ENCODE peak calls at places on chromosomes 11 and 22, in nine cellular contexts. T, D, A, V, R, E, J, I and H are unnamed samples. For H3K4me1, the result is how much of the 10 kb centered on the place peaks cover.

GRCh38 chr11:66886671-66887221 is 29.9 kb downstream of the LRFN4 start:
- DNase-seq in I (peak), R (no peak), D (no peak), E (no peak), J (no peak), T (no peak), V (no peak), A (peak), H (no peak)

GRCh38 chr11:131217313-131218297 is 152.8 kb upstream of the NTM start:
- DNase-seq in T (no peak), A (no peak), R (no peak), J (no peak), E (no peak), V (no peak), I (no peak), D (no peak), H (no peak)

GRCh38 chr11:107250017-107250416 is 207.6 kb downstream of the CWF19L2 start:
- DNase-seq in R (no peak), V (no peak), J (no peak), A (no peak), I (no peak), D (no peak), T (no peak), E (no peak), H (no peak)

GRCh38 chr11:68010058-68011041 is at the start of gene ALDH3B1:
- DNase-seq in E (peak), V (peak), T (no peak), A (peak), D (peak), J (peak), I (peak), R (peak), H (peak)

GRCh38 chr11:42770444-42771065 is 541.2 kb upstream of the API5 start:
- DNase-seq in R (no peak), A (no peak), D (no peak), I (no peak), V (peak), J (peak), T (no peak), E (peak), H (peak)

GRCh38 chr22:39932918-39933649 is 27.1 kb upstream of the TMA7B start:
- DNase-seq in J (peak), E (peak), R (no peak), A (no peak), T (no peak), I (peak), D (no peak), V (peak), H (peak)

GRCh38 chr11:113896156-113896879 is 8.3 kb upstream of the HTR3B start:
- DNase-seq in D (peak), A (no peak), T (peak), J (peak), E (peak), I (peak), V (peak), R (no peak), H (peak)

GRCh38 chr11:355581-356458 is 13.5 kb upstream of the B4GALNT4 start:
- DNase-seq in T (peak), R (peak), I (peak), J (peak), V (peak), D (peak), E (peak), A (peak), H (peak)

GRCh38 chr11:31651208-31651607 is 141.6 kb downstream of the ELP4 start:
- DNase-seq in A (no peak), R (no peak), D (no peak), J (no peak), V (no peak), E (no peak), T (no peak), I (no peak), H (no peak)

GRCh38 chr11:102451693-102452460 is 688 bp downstream of the TMEM123 start:
- DNase-seq in A (peak), T (peak), D (peak), I (peak), V (peak), J (peak), E (peak), R (peak), H (peak)

GRCh38 chr11:92269021-92269420 is 44.4 kb downstream of the FAT3 start:
- DNase-seq in A (no peak), E (no peak), J (no peak), R (no peak), I (no peak), D (no peak), T (no peak), V (no peak), H (peak)

GRCh38 chr11:47179655-47179991 is 2.9 kb upstream of the ARFGAP2 start:
- DNase-seq in R (no peak), E (peak), A (no peak), V (no peak), T (no peak), I (peak), J (no peak), D (no peak), H (peak)

GRCh38 chr22:23219787-23220484 is 39.6 kb downstream of the BCR start:
- DNase-seq in J (peak), R (no peak), V (peak), A (no peak), D (peak), I (peak), E (peak), T (peak), H (peak)

GRCh38 chr11:34633990-34634725 is 13.3 kb downstream of the EHF start:
- DNase-seq in A (no peak), V (no peak), I (no peak), D (no peak), R (no peak), E (no peak), T (no peak), J (no peak), H (peak)

GRCh38 chr11:45982656-45983470 is 60.4 kb downstream of the LARGE2 start:
- DNase-seq in D (peak), E (peak), I (no peak), A (peak), J (no peak), T (no peak), V (no peak), R (no peak), H (no peak)

GRCh38 chr11:621838-622237 is 2.9 kb downstream of the CDHR5 start:
- DNase-seq in J (no peak), I (no peak), D (no peak), V (no peak), E (no peak), R (no peak), T (no peak), A (no peak), H (no peak)

GRCh38 chr11:44774131-44774530 is 47.4 kb downstream of the TSPAN18 start:
- DNase-seq in D (peak), V (peak), J (no peak), T (no peak), E (peak), A (peak), I (peak), R (no peak), H (no peak)

GRCh38 chr11:3180869-3181268 is 15.8 kb upstream of the OSBPL5 start:
- DNase-seq in D (no peak), A (no peak), E (no peak), I (no peak), R (no peak), V (no peak), T (no peak), J (no peak), H (no peak)

GRCh38 chr11:124398924-124399323 is at the start of gene OR8B3:
- DNase-seq in T (no peak), I (no peak), A (no peak), D (no peak), J (no peak), R (no peak), V (no peak), E (no peak), H (no peak)

GRCh38 chr11:63443714-63444113 is 47.3 kb downstream of the PLAAT5 start:
- DNase-seq in A (no peak), T (no peak), V (no peak), I (no peak), E (no peak), D (no peak), R (no peak), J (no peak), H (no peak)

GRCh38 chr22:30305519-30305905 is 16.2 kb upstream of the CASTOR1 start:
- DNase-seq in A (peak), V (peak), I (peak), D (peak), R (peak), E (peak), T (peak), J (peak), H (peak)

GRCh38 chr11:28835790-28836189 is 727.6 kb downstream of the METTL15 start:
- DNase-seq in D (no peak), V (no peak), J (no peak), E (no peak), I (no peak), T (no peak), R (no peak), A (no peak), H (no peak)

GRCh38 chr11:11827272-11827671 is 14.5 kb upstream of the USP47 start:
- DNase-seq in J (no peak), T (no peak), R (no peak), D (no peak), V (no peak), E (no peak), I (no peak), A (no peak), H (no peak)

GRCh38 chr22:27032121-27032761 is 374.9 kb downstream of the MIAT start:
- DNase-seq in J (no peak), R (peak), T (no peak), I (no peak), A (no peak), V (no peak), D (peak), E (no peak), H (no peak)

GRCh38 chr22:35352214-35353111 is 28.4 kb upstream of the HMOX1 start:
- DNase-seq in V (peak), R (no peak), J (peak), D (peak), A (peak), T (peak), E (peak), I (peak), H (peak)

GRCh38 chr11:118872403-118872821 is 11.3 kb upstream of the CXCR5 start:
- DNase-seq in R (no peak), V (peak), I (no peak), E (no peak), J (no peak), D (no peak), A (no peak), T (no peak), H (no peak)

GRCh38 chr11:126790550-126790981 is 210.0 kb downstream of the KIRREL3 start:
- DNase-seq in V (no peak), T (no peak), R (no peak), E (no peak), A (no peak), I (no peak), J (no peak), D (no peak), H (no peak)

GRCh38 chr22:20246368-20247009 is 21.6 kb downstream of the RTN4R start:
- DNase-seq in A (no peak), D (no peak), T (no peak), J (no peak), R (no peak), E (no peak), V (no peak), I (no peak), H (no peak)

GRCh38 chr11:30586251-30587144 is at the start of gene MPPED2:
- DNase-seq in D (peak), I (no peak), A (peak), R (peak), J (peak), T (no peak), V (peak), E (peak), H (no peak)

GRCh38 chr11:8808226-8808585 is 102.8 kb upstream of the AKIP1 start:
- DNase-seq in R (no peak), A (no peak), D (no peak), E (no peak), J (peak), I (no peak), T (no peak), V (no peak), H (no peak)

GRCh38 chr11:102426000-102426399 is 26.6 kb downstream of the TMEM123 start:
- DNase-seq in E (no peak), D (no peak), R (no peak), T (no peak), V (no peak), A (no peak), I (no peak), J (no peak), H (no peak)

GRCh38 chr22:27515091-27515523 is 286.4 kb downstream of the MN1 start:
- DNase-seq in R (no peak), D (peak), E (no peak), V (no peak), A (peak), T (no peak), I (no peak), J (no peak), H (no peak)

GRCh38 chr11:118838905-118839553 is 44.7 kb upstream of the CXCR5 start:
- DNase-seq in T (no peak), E (peak), A (no peak), R (no peak), V (no peak), J (no peak), D (no peak), I (no peak), H (no peak)

GRCh38 chr11:34145847-34146381 is 40.5 kb downstream of the NAT10 start:
- DNase-seq in R (no peak), E (no peak), V (no peak), I (no peak), T (no peak), J (no peak), A (no peak), D (no peak), H (no peak)

GRCh38 chr22:46972256-46972655 is 209.8 kb downstream of the TBC1D22A start:
- DNase-seq in D (no peak), A (no peak), I (no peak), R (no peak), E (no peak), V (no peak), T (no peak), J (no peak), H (no peak)

GRCh38 chr22:39097098-39098020 is at the start of gene APOBEC3H:
- DNase-seq in J (no peak), V (peak), D (no peak), E (peak), R (peak), A (no peak), I (no peak), T (no peak), H (peak)

GRCh38 chr11:78586452-78587046 is 11.9 kb upstream of the NARS2 start:
- DNase-seq in R (no peak), J (no peak), V (no peak), T (no peak), D (no peak), E (no peak), A (no peak), I (no peak), H (peak)

GRCh38 chr22:50205781-50206569 is 5.2 kb downstream of the SELENOO start:
- DNase-seq in A (no peak), V (no peak), J (no peak), D (no peak), I (no peak), T (no peak), R (no peak), E (no peak), H (no peak)
- H3K4me1 ChIP-seq in A (half or more), V (under half), J (under half), D (under half), I (under half), T (under half), R (under half), E (under half), H (under half)

GRCh38 chr22:32535531-32536190 is 61.0 kb downstream of the FBXO7 start:
- DNase-seq in A (no peak), E (no peak), R (no peak), I (no peak), T (no peak), V (no peak), D (no peak), J (no peak), H (no peak)

GRCh38 chr22:32531955-32532818 is 57.6 kb downstream of the FBXO7 start:
- DNase-seq in E (peak), A (peak), D (peak), J (peak), R (peak), V (peak), I (peak), T (no peak), H (peak)

GRCh38 chr22:32532819-32533128 is 58.2 kb downstream of the FBXO7 start:
- DNase-seq in D (no peak), V (no peak), T (no peak), R (no peak), J (no peak), A (no peak), I (no peak), E (no peak), H (no peak)

GRCh38 chr22:32534252-32535215 is 59.9 kb downstream of the FBXO7 start:
- DNase-seq in E (peak), J (peak), R (no peak), T (no peak), I (peak), V (peak), A (peak), D (no peak), H (peak)

GRCh38 chr22:32533265-32534068 is 58.9 kb downstream of the FBXO7 start:
- DNase-seq in I (no peak), E (no peak), A (no peak), D (no peak), V (no peak), J (no peak), T (no peak), R (no peak), H (no peak)
- H3K4me1 ChIP-seq in I (under half), E (under half), A (half or more), D (under half), V (under half), J (under half), T (under half), R (under half), H (under half)

DNA sequence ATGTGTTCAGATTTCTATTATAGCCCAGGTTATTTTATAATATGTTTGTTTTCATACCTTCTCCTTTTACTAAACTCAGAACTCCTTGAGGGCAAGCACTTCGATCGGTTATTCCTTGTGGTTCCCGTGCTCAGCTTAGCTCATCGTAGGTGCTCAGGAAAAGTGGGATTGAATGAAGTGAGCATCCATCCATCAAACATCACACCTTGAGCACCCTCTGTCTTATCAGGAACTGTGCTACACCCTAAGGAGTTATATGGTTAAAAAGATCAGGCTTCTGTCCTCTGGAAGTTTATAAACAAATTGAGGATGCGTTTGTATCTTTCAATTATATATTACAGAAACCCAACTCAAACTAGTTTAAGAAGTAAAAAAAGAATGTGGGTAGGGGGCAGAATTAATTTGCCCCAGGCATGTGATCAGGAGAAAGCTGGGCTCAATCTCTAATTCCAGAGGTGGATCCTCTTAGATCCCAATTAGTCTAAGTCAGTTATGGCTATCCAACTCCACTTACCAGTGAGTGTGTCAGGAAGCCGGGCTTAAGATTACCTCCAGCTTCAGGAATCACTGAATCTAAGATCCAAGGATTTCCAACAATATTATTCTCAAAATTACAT is 59.9 kb upstream of the RRAS2 start:
- DNase-seq in I (no peak), E (no peak), R (no peak), T (no peak), D (no peak), A (no peak), J (peak), V (no peak), H (peak)
- H3K4me1 ChIP-seq in I (under half), E (under half), R (under half), T (under half), D (under half), A (under half), J (under half), V (under half), H (under half)

GRCh38 chr11:75490221-75491181 is 35.2 kb downstream of the GDPD5 start:
- DNase-seq in V (no peak), I (no peak), A (no peak), J (no peak), E (no peak), T (no peak), R (no peak), D (no peak), H (no peak)
- H3K4me1 ChIP-seq in V (under half), I (under half), A (under half), J (under half), E (under half), T (under half), R (under half), D (under half), H (under half)

GRCh38 chr11:88330826-88331428 is 6.6 kb downstream of the CTSC start:
- DNase-seq in V (no peak), R (no peak), E (no peak), J (no peak), A (no peak), D (no peak), T (no peak), I (no peak), H (no peak)

GRCh38 chr11:88332851-88333250 is 4.7 kb downstream of the CTSC start:
- DNase-seq in V (no peak), T (no peak), D (no peak), I (no peak), A (no peak), R (no peak), J (no peak), E (no peak), H (no peak)

GRCh38 chr11:88327462-88328143 is 9.9 kb downstream of the CTSC start:
- DNase-seq in I (no peak), R (no peak), D (no peak), J (no peak), A (no peak), T (no peak), E (no peak), V (no peak), H (no peak)

GRCh38 chr11:88327061-88327460 is 10.5 kb downstream of the CTSC start:
- DNase-seq in R (no peak), D (no peak), T (no peak), J (no peak), I (no peak), V (no peak), E (no peak), A (no peak), H (no peak)

GRCh38 chr11:88329563-88330250 is 7.8 kb downstream of the CTSC start:
- DNase-seq in D (no peak), V (no peak), J (no peak), E (no peak), A (no peak), I (no peak), R (no peak), T (no peak), H (no peak)
- H3K4me1 ChIP-seq in D (under half), V (under half), J (under half), E (under half), A (under half), I (under half), R (under half), T (half or more), H (under half)

DNA sequence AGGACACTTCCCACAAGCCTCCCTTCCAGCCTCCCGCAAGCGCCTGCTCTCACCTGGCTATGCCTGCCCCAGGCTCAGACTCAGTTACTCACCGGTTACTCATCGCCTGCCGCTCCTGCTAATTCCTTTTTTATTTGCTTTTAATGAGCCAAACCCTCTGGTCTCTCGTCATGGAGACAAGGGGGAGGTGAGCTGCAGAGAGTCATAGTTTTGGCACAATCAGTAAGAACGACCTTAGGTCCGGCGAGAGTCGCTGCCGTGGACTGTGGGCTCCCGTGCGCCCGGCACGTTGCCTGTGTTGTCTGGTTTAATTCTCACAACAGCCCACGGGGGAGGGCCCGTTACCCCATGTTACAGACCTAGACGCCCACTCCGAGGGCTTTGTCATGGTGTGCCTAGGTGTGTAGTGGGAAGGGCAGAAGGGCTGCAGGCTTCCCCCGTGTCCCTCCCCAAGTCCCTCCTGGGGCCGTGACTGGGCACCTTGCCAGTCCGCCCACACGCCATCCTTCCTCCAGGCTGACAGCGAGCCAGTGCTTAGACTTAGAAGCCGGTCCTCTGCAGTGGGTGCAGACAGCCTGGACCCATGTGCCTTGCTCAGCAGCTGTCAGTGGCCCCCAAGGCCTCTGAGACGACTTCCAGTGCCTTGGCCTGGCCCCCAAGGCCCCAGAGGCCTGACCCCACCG is 42.2 kb downstream of the WNT7B start:
- DNase-seq in R (peak), E (peak), A (no peak), V (no peak), D (no peak), J (no peak), T (no peak), I (peak), H (no peak)
- H3K4me1 ChIP-seq in R (under half), E (under half), A (under half), V (under half), D (under half), J (under half), T (under half), I (under half), H (under half)